ENCODE peak calls at places on chromosome 12, in ten cellular contexts. One of them, this sample, is unnamed.

GRCh38 chr12:15407025-15407424 is 84.7 kb downstream of the PTPRO start:
- DNase-seq in aorta: no peak
- DNase-seq in GM12865: no peak
- DNase-seq in fibroblast of pulmonary artery: no peak
- DNase-seq in psoas muscle: no peak
- DNase-seq in epithelial cell of esophagus: no peak
- DNase-seq in AG04450: no peak
- DNase-seq in HCT116: no peak
- DNase-seq in OCI-LY7: no peak
- DNase-seq in BJ: no peak
- DNase-seq in this sample: no peak

GRCh38 chr12:71955946-71956345 is 17.3 kb downstream of the TPH2 start:
- DNase-seq in epithelial cell of esophagus: peak; percentile 12
- DNase-seq in BJ: peak; percentile 8
- DNase-seq in AG04450: peak; percentile 65
- DNase-seq in HCT116: no peak
- DNase-seq in fibroblast of pulmonary artery: no peak
- DNase-seq in OCI-LY7: no peak
- DNase-seq in GM12865: no peak
- DNase-seq in psoas muscle: no peak
- DNase-seq in aorta: no peak
- DNase-seq in this sample: no peak

GRCh38 chr12:68611094-68611818 is 557 bp downstream of the RAP1B start:
- DNase-seq in BJ: no peak
- DNase-seq in aorta: peak; percentile 88
- DNase-seq in HCT116: no peak
- DNase-seq in AG04450: no peak
- DNase-seq in GM12865: peak; percentile 65
- DNase-seq in psoas muscle: peak; percentile 82
- DNase-seq in OCI-LY7: peak; percentile 75
- DNase-seq in fibroblast of pulmonary artery: peak; percentile 81
- DNase-seq in epithelial cell of esophagus: peak; percentile 57
- DNase-seq in this sample: peak; percentile 88

GRCh38 chr12:9881246-9881645 is at the start of gene KLRF2:
- DNase-seq in BJ: no peak
- DNase-seq in HCT116: no peak
- DNase-seq in fibroblast of pulmonary artery: no peak
- DNase-seq in AG04450: no peak
- DNase-seq in aorta: no peak
- DNase-seq in epithelial cell of esophagus: no peak
- DNase-seq in GM12865: no peak
- DNase-seq in psoas muscle: no peak
- DNase-seq in OCI-LY7: no peak
- DNase-seq in this sample: no peak

GRCh38 chr12:12786716-12787601 is 1.5 kb downstream of the APOLD1 start:
- DNase-seq in fibroblast of pulmonary artery: peak; percentile 85
- DNase-seq in psoas muscle: peak; percentile 92
- DNase-seq in HCT116: no peak
- DNase-seq in BJ: no peak
- DNase-seq in epithelial cell of esophagus: peak; percentile 84
- DNase-seq in OCI-LY7: no peak
- DNase-seq in aorta: peak; percentile 94
- DNase-seq in GM12865: peak; percentile 90
- DNase-seq in AG04450: no peak
- DNase-seq in this sample: peak; percentile 84

GRCh38 chr12:69254046-69254445 is 14.7 kb downstream of the CPSF6 start:
- DNase-seq in BJ: no peak
- DNase-seq in OCI-LY7: peak; percentile 47
- DNase-seq in epithelial cell of esophagus: peak; percentile 60
- DNase-seq in AG04450: no peak
- DNase-seq in fibroblast of pulmonary artery: peak; percentile 72
- DNase-seq in HCT116: peak; percentile 33
- DNase-seq in psoas muscle: no peak
- DNase-seq in aorta: no peak
- DNase-seq in GM12865: peak; percentile 74
- DNase-seq in this sample: no peak

GRCh38 chr12:52879394-52880351 is 25.2 kb downstream of the KRT8 start:
- DNase-seq in aorta: peak; percentile 88
- DNase-seq in AG04450: no peak
- DNase-seq in fibroblast of pulmonary artery: peak; percentile 91
- DNase-seq in HCT116: peak; percentile 86
- DNase-seq in epithelial cell of esophagus: peak; percentile 93
- DNase-seq in GM12865: peak; percentile 66
- DNase-seq in psoas muscle: peak; percentile 79
- DNase-seq in OCI-LY7: peak; percentile 70
- DNase-seq in BJ: no peak
- DNase-seq in this sample: no peak

GRCh38 chr12:1681493-1681807 is 9.4 kb upstream of the ADIPOR2 start:
- DNase-seq in aorta: no peak
- DNase-seq in psoas muscle: no peak
- DNase-seq in fibroblast of pulmonary artery: no peak
- DNase-seq in GM12865: no peak
- DNase-seq in OCI-LY7: no peak
- DNase-seq in HCT116: no peak
- DNase-seq in epithelial cell of esophagus: no peak
- DNase-seq in AG04450: no peak
- DNase-seq in BJ: no peak
- DNase-seq in this sample: no peak

GRCh38 chr12:64457036-64457435 is 5.1 kb downstream of the TBK1 start:
- DNase-seq in BJ: no peak
- DNase-seq in AG04450: no peak
- DNase-seq in fibroblast of pulmonary artery: peak; percentile 39
- DNase-seq in OCI-LY7: no peak
- DNase-seq in GM12865: no peak
- DNase-seq in psoas muscle: no peak
- DNase-seq in epithelial cell of esophagus: no peak
- DNase-seq in HCT116: no peak
- DNase-seq in aorta: no peak
- DNase-seq in this sample: no peak

GRCh38 chr12:30692470-30692869 is 3.2 kb downstream of the IPO8 start:
- DNase-seq in GM12865: no peak
- DNase-seq in psoas muscle: no peak
- DNase-seq in epithelial cell of esophagus: no peak
- DNase-seq in fibroblast of pulmonary artery: no peak
- DNase-seq in HCT116: no peak
- DNase-seq in AG04450: no peak
- DNase-seq in aorta: no peak
- DNase-seq in BJ: no peak
- DNase-seq in OCI-LY7: no peak
- DNase-seq in this sample: no peak

DNA sequence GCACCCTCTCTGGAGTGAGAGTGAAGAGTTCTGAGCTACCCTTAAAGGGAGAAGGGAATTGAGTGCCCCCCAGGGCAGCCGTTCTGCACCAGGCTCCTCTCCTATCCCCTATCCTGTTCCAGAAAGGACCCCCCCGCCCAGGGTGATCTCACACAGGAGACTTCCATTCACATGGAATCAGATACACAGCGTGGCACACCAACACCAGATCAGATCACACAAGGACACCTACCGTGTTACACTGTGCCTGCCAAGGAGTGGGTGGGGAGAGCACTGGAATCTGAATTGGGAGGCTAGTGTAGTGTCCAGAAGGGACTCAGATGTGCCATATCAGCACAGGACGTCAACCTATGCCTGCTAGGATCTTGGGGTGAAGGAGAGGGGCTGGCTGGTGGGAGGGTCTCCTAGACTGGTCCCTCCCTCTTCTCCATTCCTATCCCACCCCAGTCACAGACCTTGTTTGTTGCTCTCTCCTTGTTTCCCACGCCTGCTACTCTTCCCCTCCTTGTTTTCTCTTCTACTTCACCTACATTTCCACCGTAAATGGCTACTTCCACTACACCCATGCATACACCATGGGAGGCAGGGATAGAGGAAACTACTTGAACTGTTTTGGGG is 2.3 kb downstream of the PTMS start:
- DNase-seq in HCT116: no peak
- DNase-seq in BJ: no peak
- DNase-seq in psoas muscle: no peak
- DNase-seq in OCI-LY7: no peak
- DNase-seq in GM12865: no peak
- DNase-seq in aorta: no peak
- DNase-seq in fibroblast of pulmonary artery: no peak
- DNase-seq in AG04450: no peak
- DNase-seq in epithelial cell of esophagus: no peak
- DNase-seq in this sample: no peak
- H3K4me3 ChIP-seq in HCT116: peak overlapping the region; percentile 90
- H3K4me3 ChIP-seq in BJ: peak overlapping the region; percentile 59
- H3K4me3 ChIP-seq in psoas muscle: peak overlapping the region; percentile 84
- H3K4me3 ChIP-seq in OCI-LY7: no peak overlapping the region
- H3K4me3 ChIP-seq in GM12865: no peak overlapping the region
- H3K4me3 ChIP-seq in aorta: peak overlapping the region; percentile 94
- H3K4me3 ChIP-seq in fibroblast of pulmonary artery: peak overlapping the region; percentile 91
- H3K4me3 ChIP-seq in AG04450: peak overlapping the region; percentile 85
- H3K4me3 ChIP-seq in epithelial cell of esophagus: peak overlapping the region; percentile 71
- H3K4me3 ChIP-seq in this sample: peak overlapping the region; percentile 79

GRCh38 chr12:105172037-105172436 is 63.9 kb downstream of the APPL2 start:
- DNase-seq in epithelial cell of esophagus: no peak
- DNase-seq in GM12865: no peak
- DNase-seq in AG04450: no peak
- DNase-seq in HCT116: no peak
- DNase-seq in BJ: no peak
- DNase-seq in fibroblast of pulmonary artery: no peak
- DNase-seq in psoas muscle: no peak
- DNase-seq in aorta: no peak
- DNase-seq in OCI-LY7: no peak
- DNase-seq in this sample: no peak
- H3K4me3 ChIP-seq in epithelial cell of esophagus: no peak overlapping the region
- H3K4me3 ChIP-seq in GM12865: no peak overlapping the region
- H3K4me3 ChIP-seq in AG04450: no peak overlapping the region
- H3K4me3 ChIP-seq in HCT116: no peak overlapping the region
- H3K4me3 ChIP-seq in BJ: no peak overlapping the region
- H3K4me3 ChIP-seq in fibroblast of pulmonary artery: no peak overlapping the region
- H3K4me3 ChIP-seq in psoas muscle: no peak overlapping the region
- H3K4me3 ChIP-seq in aorta: no peak overlapping the region
- H3K4me3 ChIP-seq in OCI-LY7: no peak overlapping the region
- H3K4me3 ChIP-seq in this sample: no peak overlapping the region

DNA sequence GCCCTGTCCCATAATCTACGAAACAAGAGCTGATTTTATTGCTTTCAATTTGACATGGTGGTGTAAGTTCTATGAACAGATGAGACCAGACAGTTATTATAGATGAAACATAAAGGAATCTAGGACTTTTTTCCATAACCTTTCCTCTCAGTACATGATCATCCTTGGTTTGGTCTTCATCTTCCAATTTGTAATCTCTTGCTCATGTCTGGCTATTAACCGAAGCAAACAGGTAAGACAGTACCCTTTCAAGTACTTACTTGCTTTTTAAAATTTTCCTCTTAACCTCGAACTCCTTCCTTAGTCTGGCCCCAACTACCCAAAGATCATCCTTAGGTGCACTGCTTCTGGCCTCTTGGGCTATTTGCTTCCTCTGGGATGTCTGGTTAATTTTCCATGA is 1.2 kb downstream of the TSPAN31 start:
- DNase-seq in AG04450: no peak
- DNase-seq in BJ: no peak
- DNase-seq in psoas muscle: no peak
- DNase-seq in epithelial cell of esophagus: no peak
- DNase-seq in GM12865: no peak
- DNase-seq in HCT116: no peak
- DNase-seq in aorta: no peak
- DNase-seq in fibroblast of pulmonary artery: no peak
- DNase-seq in OCI-LY7: no peak
- DNase-seq in this sample: no peak
- H3K4me3 ChIP-seq in AG04450: peak overlapping the region; percentile 94
- H3K4me3 ChIP-seq in BJ: no peak overlapping the region
- H3K4me3 ChIP-seq in psoas muscle: peak overlapping the region; percentile 96
- H3K4me3 ChIP-seq in epithelial cell of esophagus: peak overlapping the region; percentile 94
- H3K4me3 ChIP-seq in GM12865: peak overlapping the region; percentile 77
- H3K4me3 ChIP-seq in HCT116: peak overlapping the region; percentile 69
- H3K4me3 ChIP-seq in aorta: no peak overlapping the region
- H3K4me3 ChIP-seq in fibroblast of pulmonary artery: peak overlapping the region; percentile 99
- H3K4me3 ChIP-seq in OCI-LY7: no peak overlapping the region
- H3K4me3 ChIP-seq in this sample: peak overlapping the region; percentile 85

GRCh38 chr12:6643569-6644256 is 3.5 kb downstream of the ACRBP start:
- DNase-seq in epithelial cell of esophagus: no peak
- DNase-seq in HCT116: no peak
- DNase-seq in psoas muscle: no peak
- DNase-seq in OCI-LY7: peak; percentile 73
- DNase-seq in GM12865: no peak
- DNase-seq in aorta: peak; percentile 65
- DNase-seq in fibroblast of pulmonary artery: no peak
- DNase-seq in AG04450: no peak
- DNase-seq in BJ: no peak
- DNase-seq in this sample: no peak

GRCh38 chr12:6644257-6644596 is 3.0 kb downstream of the ACRBP start:
- DNase-seq in HCT116: no peak
- DNase-seq in epithelial cell of esophagus: no peak
- DNase-seq in psoas muscle: no peak
- DNase-seq in OCI-LY7: peak; percentile 60
- DNase-seq in AG04450: no peak
- DNase-seq in GM12865: no peak
- DNase-seq in fibroblast of pulmonary artery: no peak
- DNase-seq in BJ: no peak
- DNase-seq in aorta: no peak
- DNase-seq in this sample: no peak

GRCh38 chr12:6647083-6647604 is at the start of gene ACRBP:
- DNase-seq in GM12865: peak; percentile 62
- DNase-seq in AG04450: no peak
- DNase-seq in psoas muscle: peak; percentile 90
- DNase-seq in BJ: peak; percentile 7
- DNase-seq in aorta: peak; percentile 93
- DNase-seq in epithelial cell of esophagus: peak; percentile 51
- DNase-seq in HCT116: no peak
- DNase-seq in fibroblast of pulmonary artery: peak; percentile 49
- DNase-seq in OCI-LY7: peak; percentile 80
- DNase-seq in this sample: peak; percentile 85

GRCh38 chr12:6644903-6645302 is 2.3 kb downstream of the ACRBP start:
- DNase-seq in fibroblast of pulmonary artery: no peak
- DNase-seq in psoas muscle: no peak
- DNase-seq in HCT116: no peak
- DNase-seq in AG04450: no peak
- DNase-seq in BJ: no peak
- DNase-seq in aorta: no peak
- DNase-seq in epithelial cell of esophagus: no peak
- DNase-seq in OCI-LY7: no peak
- DNase-seq in GM12865: no peak
- DNase-seq in this sample: no peak

DNA sequence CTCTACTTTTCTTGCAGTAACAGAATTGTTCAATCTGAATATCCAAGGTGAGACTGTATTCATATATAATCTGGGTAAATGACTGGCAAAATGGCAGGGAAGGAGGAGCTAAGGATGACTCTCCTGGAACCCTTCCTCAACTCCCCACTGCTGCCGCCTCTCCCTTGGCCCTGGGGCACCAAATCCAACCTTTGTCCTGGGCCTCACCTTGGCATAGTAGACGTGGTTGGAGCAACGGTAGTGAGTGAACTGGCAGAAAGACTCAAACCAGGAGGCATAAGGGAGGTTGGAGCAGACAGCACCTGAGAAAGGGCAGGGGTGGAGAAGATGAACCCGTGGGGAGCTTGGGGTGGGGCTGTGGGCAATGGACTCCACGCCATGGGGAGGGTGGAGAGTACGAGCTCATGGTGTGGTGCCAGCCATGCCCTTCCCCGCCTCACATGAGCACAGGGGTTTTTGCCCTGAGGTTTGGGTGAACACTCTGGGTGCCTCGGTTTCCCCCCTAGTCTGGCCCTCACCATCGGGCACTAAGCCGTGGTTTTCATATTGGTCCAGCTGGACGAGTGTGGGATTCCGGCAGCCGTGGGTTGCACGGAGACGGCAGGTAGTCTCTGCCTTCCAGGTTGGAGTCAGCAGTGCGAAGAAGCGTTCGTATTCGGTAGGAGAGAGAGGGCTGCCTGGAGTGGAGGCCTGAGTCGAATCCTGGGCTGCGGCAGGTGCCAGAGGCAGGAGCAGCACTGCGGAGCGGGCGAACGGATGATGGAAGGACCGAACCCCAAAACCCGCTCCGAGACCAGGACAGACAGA is 753 bp downstream of the ACRBP start:
- DNase-seq in OCI-LY7: no peak
- DNase-seq in AG04450: no peak
- DNase-seq in fibroblast of pulmonary artery: no peak
- DNase-seq in GM12865: no peak
- DNase-seq in aorta: no peak
- DNase-seq in BJ: no peak
- DNase-seq in HCT116: no peak
- DNase-seq in epithelial cell of esophagus: no peak
- DNase-seq in psoas muscle: no peak
- DNase-seq in this sample: no peak
- H3K4me3 ChIP-seq in OCI-LY7: peak overlapping the region; percentile 72
- H3K4me3 ChIP-seq in AG04450: peak overlapping the region; percentile 55
- H3K4me3 ChIP-seq in fibroblast of pulmonary artery: peak overlapping the region; percentile 42
- H3K4me3 ChIP-seq in GM12865: peak overlapping the region; percentile 42
- H3K4me3 ChIP-seq in aorta: no peak overlapping the region
- H3K4me3 ChIP-seq in BJ: no peak overlapping the region
- H3K4me3 ChIP-seq in HCT116: no peak overlapping the region
- H3K4me3 ChIP-seq in epithelial cell of esophagus: no peak overlapping the region
- H3K4me3 ChIP-seq in psoas muscle: peak overlapping the region; percentile 67
- H3K4me3 ChIP-seq in this sample: peak overlapping the region; percentile 47

This sample was measured in suprapubic skin.